ENCODE peak calls at places on chromosomes 1 and 21, in ten cellular contexts. One of them, this sample, is unnamed.

GRCh38 chr1:47569681-47570470 is 132.0 kb downstream of the FOXD2 start:
- DNase-seq in cardiac muscle cell: peak; percentile 89
- DNase-seq in activated CD4-positive, alpha-beta T cell treated with anti-CD3 and anti-CD28 coated beads for 36 hours: no peak
- DNase-seq in cardiac fibroblast: peak; percentile 87
- DNase-seq in HCEC 1CT: peak; percentile 86
- DNase-seq in upper lobe of right lung: peak; percentile 77
- DNase-seq in K562: no peak
- DNase-seq in RCC 7860: peak; percentile 90
- DNase-seq in activated CD8-positive, alpha-beta T cell treated with anti-CD3 and anti-CD28 coated beads, Interleukin-2, amount 10 ng/mL, durations not matched to agents 7 days and 5 days: no peak
- DNase-seq in GM20000: no peak
- DNase-seq in this sample: peak; percentile 90

GRCh38 chr1:198246331-198246730 is 89.5 kb downstream of the NEK7 start:
- DNase-seq in activated CD4-positive, alpha-beta T cell treated with anti-CD3 and anti-CD28 coated beads for 36 hours: no peak
- DNase-seq in RCC 7860: no peak
- DNase-seq in GM20000: no peak
- DNase-seq in activated CD8-positive, alpha-beta T cell treated with anti-CD3 and anti-CD28 coated beads, Interleukin-2, amount 10 ng/mL, durations not matched to agents 7 days and 5 days: no peak
- DNase-seq in K562: no peak
- DNase-seq in cardiac muscle cell: no peak
- DNase-seq in HCEC 1CT: no peak
- DNase-seq in upper lobe of right lung: no peak
- DNase-seq in cardiac fibroblast: no peak
- DNase-seq in this sample: no peak

GRCh38 chr1:168210312-168210711 is 15.5 kb upstream of the SFT2D2 start:
- DNase-seq in activated CD4-positive, alpha-beta T cell treated with anti-CD3 and anti-CD28 coated beads for 36 hours: no peak
- DNase-seq in RCC 7860: no peak
- DNase-seq in HCEC 1CT: no peak
- DNase-seq in GM20000: no peak
- DNase-seq in activated CD8-positive, alpha-beta T cell treated with anti-CD3 and anti-CD28 coated beads, Interleukin-2, amount 10 ng/mL, durations not matched to agents 7 days and 5 days: no peak
- DNase-seq in upper lobe of right lung: no peak
- DNase-seq in K562: no peak
- DNase-seq in cardiac fibroblast: no peak
- DNase-seq in cardiac muscle cell: no peak
- DNase-seq in this sample: no peak

GRCh38 chr1:13570924-13571323 is 12.7 kb upstream of the PDPN start:
- DNase-seq in HCEC 1CT: no peak
- DNase-seq in RCC 7860: no peak
- DNase-seq in K562: peak; percentile 29
- DNase-seq in cardiac fibroblast: no peak
- DNase-seq in cardiac muscle cell: no peak
- DNase-seq in activated CD4-positive, alpha-beta T cell treated with anti-CD3 and anti-CD28 coated beads for 36 hours: no peak
- DNase-seq in activated CD8-positive, alpha-beta T cell treated with anti-CD3 and anti-CD28 coated beads, Interleukin-2, amount 10 ng/mL, durations not matched to agents 7 days and 5 days: no peak
- DNase-seq in upper lobe of right lung: no peak
- DNase-seq in GM20000: no peak
- DNase-seq in this sample: no peak

GRCh38 chr1:59557549-59557885 is 257.2 kb upstream of the HOOK1 start:
- DNase-seq in HCEC 1CT: no peak
- DNase-seq in GM20000: no peak
- DNase-seq in activated CD4-positive, alpha-beta T cell treated with anti-CD3 and anti-CD28 coated beads for 36 hours: no peak
- DNase-seq in activated CD8-positive, alpha-beta T cell treated with anti-CD3 and anti-CD28 coated beads, Interleukin-2, amount 10 ng/mL, durations not matched to agents 7 days and 5 days: no peak
- DNase-seq in cardiac fibroblast: no peak
- DNase-seq in cardiac muscle cell: no peak
- DNase-seq in upper lobe of right lung: no peak
- DNase-seq in K562: no peak
- DNase-seq in RCC 7860: no peak
- DNase-seq in this sample: no peak

GRCh38 chr1:229438021-229438420 is 4.1 kb upstream of the ACTA1 start:
- DNase-seq in cardiac muscle cell: no peak
- DNase-seq in upper lobe of right lung: no peak
- DNase-seq in K562: no peak
- DNase-seq in cardiac fibroblast: no peak
- DNase-seq in RCC 7860: no peak
- DNase-seq in activated CD8-positive, alpha-beta T cell treated with anti-CD3 and anti-CD28 coated beads, Interleukin-2, amount 10 ng/mL, durations not matched to agents 7 days and 5 days: no peak
- DNase-seq in activated CD4-positive, alpha-beta T cell treated with anti-CD3 and anti-CD28 coated beads for 36 hours: no peak
- DNase-seq in GM20000: no peak
- DNase-seq in HCEC 1CT: no peak
- DNase-seq in this sample: no peak

GRCh38 chr21:45041351-45041805 is 33.0 kb upstream of the ADARB1 start:
- DNase-seq in activated CD8-positive, alpha-beta T cell treated with anti-CD3 and anti-CD28 coated beads, Interleukin-2, amount 10 ng/mL, durations not matched to agents 7 days and 5 days: no peak
- DNase-seq in GM20000: no peak
- DNase-seq in upper lobe of right lung: peak; percentile 81
- DNase-seq in RCC 7860: no peak
- DNase-seq in K562: no peak
- DNase-seq in cardiac muscle cell: peak; percentile 96
- DNase-seq in cardiac fibroblast: peak; percentile 84
- DNase-seq in activated CD4-positive, alpha-beta T cell treated with anti-CD3 and anti-CD28 coated beads for 36 hours: no peak
- DNase-seq in HCEC 1CT: peak; percentile 78
- DNase-seq in this sample: no peak

GRCh38 chr21:31162827-31163226 is 124.6 kb upstream of the KRTAP19-8 start:
- DNase-seq in K562: no peak
- DNase-seq in activated CD8-positive, alpha-beta T cell treated with anti-CD3 and anti-CD28 coated beads, Interleukin-2, amount 10 ng/mL, durations not matched to agents 7 days and 5 days: no peak
- DNase-seq in cardiac muscle cell: peak; percentile 31
- DNase-seq in RCC 7860: no peak
- DNase-seq in cardiac fibroblast: peak; percentile 55
- DNase-seq in upper lobe of right lung: no peak
- DNase-seq in GM20000: no peak
- DNase-seq in HCEC 1CT: no peak
- DNase-seq in activated CD4-positive, alpha-beta T cell treated with anti-CD3 and anti-CD28 coated beads for 36 hours: no peak
- DNase-seq in this sample: no peak

GRCh38 chr1:58143972-58144752 is 402.4 kb downstream of the OMA1 start:
- DNase-seq in activated CD4-positive, alpha-beta T cell treated with anti-CD3 and anti-CD28 coated beads for 36 hours: no peak
- DNase-seq in cardiac fibroblast: no peak
- DNase-seq in activated CD8-positive, alpha-beta T cell treated with anti-CD3 and anti-CD28 coated beads, Interleukin-2, amount 10 ng/mL, durations not matched to agents 7 days and 5 days: no peak
- DNase-seq in GM20000: no peak
- DNase-seq in RCC 7860: no peak
- DNase-seq in HCEC 1CT: no peak
- DNase-seq in K562: no peak
- DNase-seq in cardiac muscle cell: no peak
- DNase-seq in upper lobe of right lung: no peak
- DNase-seq in this sample: no peak

GRCh38 chr21:42460391-42461184 is 35.4 kb downstream of the RSPH1 start:
- DNase-seq in RCC 7860: no peak
- DNase-seq in GM20000: peak; percentile 51
- DNase-seq in cardiac fibroblast: no peak
- DNase-seq in upper lobe of right lung: no peak
- DNase-seq in HCEC 1CT: no peak
- DNase-seq in activated CD8-positive, alpha-beta T cell treated with anti-CD3 and anti-CD28 coated beads, Interleukin-2, amount 10 ng/mL, durations not matched to agents 7 days and 5 days: peak; percentile 74
- DNase-seq in cardiac muscle cell: no peak
- DNase-seq in activated CD4-positive, alpha-beta T cell treated with anti-CD3 and anti-CD28 coated beads for 36 hours: peak; percentile 62
- DNase-seq in K562: no peak
- DNase-seq in this sample: no peak

GRCh38 chr1:230463760-230464159 is 37.6 kb upstream of the PGBD5 start:
- DNase-seq in GM20000: no peak
- DNase-seq in K562: no peak
- DNase-seq in RCC 7860: no peak
- DNase-seq in activated CD4-positive, alpha-beta T cell treated with anti-CD3 and anti-CD28 coated beads for 36 hours: no peak
- DNase-seq in cardiac fibroblast: no peak
- DNase-seq in activated CD8-positive, alpha-beta T cell treated with anti-CD3 and anti-CD28 coated beads, Interleukin-2, amount 10 ng/mL, durations not matched to agents 7 days and 5 days: no peak
- DNase-seq in upper lobe of right lung: no peak
- DNase-seq in HCEC 1CT: no peak
- DNase-seq in cardiac muscle cell: no peak
- DNase-seq in this sample: no peak

GRCh38 chr1:5099558-5099957 is 445.1 kb downstream of the AJAP1 start:
- DNase-seq in HCEC 1CT: no peak
- DNase-seq in GM20000: no peak
- DNase-seq in cardiac fibroblast: no peak
- DNase-seq in activated CD4-positive, alpha-beta T cell treated with anti-CD3 and anti-CD28 coated beads for 36 hours: no peak
- DNase-seq in cardiac muscle cell: no peak
- DNase-seq in K562: no peak
- DNase-seq in RCC 7860: no peak
- DNase-seq in activated CD8-positive, alpha-beta T cell treated with anti-CD3 and anti-CD28 coated beads, Interleukin-2, amount 10 ng/mL, durations not matched to agents 7 days and 5 days: no peak
- DNase-seq in upper lobe of right lung: no peak
- DNase-seq in this sample: no peak